ENCODE peak calls at places on chromosome 15, in seven cellular contexts. E is K562, I is A549, O is IMR-90, R is GM12878, K is HepG2, G is HCT116. B is an unnamed sample.

GRCh38 chr15:63764912-63765311 is 68.8 kb downstream of the HERC1 start:
- DNase-seq in E (no peak), I (no peak), O (no peak), R (no peak), K (no peak), G (no peak), B (no peak)

GRCh38 chr15:38254065-38254883 is 1.6 kb downstream of the SPRED1 start:
- DNase-seq in E (peak), I (peak), O (peak), R (peak), K (peak), G (peak), B (no peak)

GRCh38 chr15:73560501-73561117 is 72.6 kb downstream of the NPTN start:
- DNase-seq in E (peak), I (peak), O (peak), R (peak), K (peak), G (peak), B (no peak)

GRCh38 chr15:27249046-27249722 is 278.2 kb downstream of the GABRG3 start:
- DNase-seq in E (no peak), I (no peak), O (no peak), R (no peak), K (no peak), G (no peak), B (no peak)

GRCh38 chr15:63025460-63025859 is 17.1 kb upstream of the TPM1 start:
- DNase-seq in E (peak), I (no peak), O (no peak), R (no peak), K (no peak), G (no peak), B (no peak)

GRCh38 chr15:38053786-38054185 is 119.3 kb downstream of the TMCO5A start:
- DNase-seq in E (no peak), I (no peak), O (peak), R (no peak), K (no peak), G (no peak), B (no peak)

GRCh38 chr15:94196536-94196935 is 34.8 kb upstream of the MCTP2 start:
- DNase-seq in E (no peak), I (no peak), O (peak), R (no peak), K (no peak), G (no peak), B (no peak)

GRCh38 chr15:20349774-20350498 is 191.7 kb downstream of the GOLGA6L6 start:
- DNase-seq in E (no peak), I (no peak), O (no peak), R (no peak), K (no peak), G (no peak), B (no peak)

GRCh38 chr15:20358066-20358780 is 183.4 kb downstream of the GOLGA6L6 start:
- DNase-seq in E (no peak), I (no peak), O (no peak), R (no peak), K (no peak), G (no peak), B (no peak)

GRCh38 chr15:62904041-62904440 is 138.5 kb upstream of the TPM1 start:
- DNase-seq in E (no peak), I (no peak), O (no peak), R (no peak), K (no peak), G (no peak), B (no peak)

GRCh38 chr15:62848631-62849050 is 193.9 kb upstream of the TPM1 start:
- DNase-seq in E (no peak), I (no peak), O (peak), R (no peak), K (peak), G (no peak), B (peak)

GRCh38 chr15:65338823-65339222 is 34.3 kb downstream of the RNU5B-1 start:
- DNase-seq in E (no peak), I (no peak), O (no peak), R (no peak), K (no peak), G (no peak), B (no peak)
- TF ChIP-seq CEBPB in E (no peak), I (no peak), O (no peak), R (no peak), K (no peak), G (no peak), B (no peak)

GRCh38 chr15:68796576-68796975 is 24.1 kb downstream of the ANP32A start:
- DNase-seq in E (no peak), I (no peak), O (no peak), R (no peak), K (no peak), G (no peak), B (no peak)

GRCh38 chr15:68794307-68794706 is 26.4 kb downstream of the ANP32A start:
- DNase-seq in E (no peak), I (no peak), O (no peak), R (peak), K (no peak), G (no peak), B (no peak)

GRCh38 chr15:68793776-68794175 is 26.9 kb downstream of the ANP32A start:
- DNase-seq in E (no peak), I (no peak), O (no peak), R (no peak), K (no peak), G (no peak), B (no peak)

GRCh38 chr15:68794869-68795268 is 25.8 kb downstream of the ANP32A start:
- DNase-seq in E (no peak), I (no peak), O (no peak), R (no peak), K (peak), G (no peak), B (no peak)

DNA sequence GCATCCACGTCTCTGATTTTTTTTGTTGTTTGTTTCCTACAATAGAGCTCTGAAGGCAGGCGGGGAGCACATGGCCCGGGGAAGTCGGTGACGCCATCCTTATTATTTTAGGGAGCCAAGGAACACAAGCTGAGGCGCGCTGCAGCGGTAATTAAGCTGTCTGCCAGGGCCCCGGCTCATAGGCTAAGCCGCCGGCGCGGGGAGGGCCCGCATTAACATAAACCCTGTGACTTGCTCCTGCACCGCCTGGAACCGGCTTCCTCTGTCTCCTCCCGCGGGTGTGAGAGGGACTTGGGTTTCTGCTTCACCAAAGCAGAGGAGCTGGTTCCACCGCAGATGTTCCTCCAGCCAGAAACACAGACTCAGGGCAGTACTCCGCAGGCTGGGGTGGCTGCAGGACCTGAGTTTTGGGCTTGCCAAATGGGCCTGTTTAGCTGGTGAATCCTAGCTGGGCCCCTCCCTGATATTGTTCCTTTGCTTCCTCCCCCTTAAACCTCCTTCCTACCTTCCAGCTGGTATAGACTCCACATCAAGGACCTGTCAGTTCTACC is 25.3 kb downstream of the ANP32A start:
- DNase-seq in E (no peak), I (no peak), O (peak), R (no peak), K (no peak), G (no peak), B (peak)
- TF ChIP-seq CEBPB in E (no peak), I (no peak), O (no peak), R (no peak), K (no peak), G (no peak), B (no peak)

GRCh38 chr15:79380755-79381499 is 51.2 kb upstream of the MINAR1 start:
- DNase-seq in E (peak), I (peak), O (peak), R (peak), K (peak), G (peak), B (peak)
- TF ChIP-seq CEBPB in E (peak), I (no peak), O (no peak), R (no peak), K (no peak), G (no peak), B (no peak)

DNA sequence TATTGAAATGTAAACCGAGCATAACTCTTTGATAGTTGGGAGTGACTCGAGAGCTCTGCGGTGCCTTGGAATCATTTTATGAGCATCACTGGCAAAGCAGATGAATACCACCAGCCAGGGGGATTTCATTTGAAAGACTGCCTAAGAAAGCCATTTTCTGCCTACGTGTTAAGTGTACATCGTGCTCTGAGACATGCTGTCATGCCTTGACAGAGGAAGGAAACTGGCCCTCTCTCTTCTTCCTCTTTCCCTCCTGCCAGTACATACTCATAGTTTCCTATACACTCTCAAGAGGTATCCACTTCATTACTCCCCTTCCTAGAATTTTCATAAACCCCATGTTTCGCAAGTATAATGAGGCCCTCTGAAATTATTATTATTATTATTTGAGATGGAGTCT is 8.8 kb downstream of the BCL2A1 start:
- DNase-seq in E (no peak), I (no peak), O (no peak), R (no peak), K (no peak), G (no peak), B (no peak)
- TF ChIP-seq CEBPB in E (no peak), I (no peak), O (no peak), R (no peak), K (no peak), G (no peak), B (no peak)

GRCh38 chr15:75098371-75098770 is 75.0 kb downstream of the PPCDC start:
- DNase-seq in E (no peak), I (no peak), O (no peak), R (no peak), K (no peak), G (no peak), B (no peak)
- TF ChIP-seq CEBPB in E (no peak), I (no peak), O (no peak), R (no peak), K (no peak), G (no peak), B (no peak)

GRCh38 chr15:101664303-101664913 is 12.2 kb upstream of the TM2D3 start:
- DNase-seq in E (peak), I (peak), O (no peak), R (no peak), K (peak), G (no peak), B (no peak)
- TF ChIP-seq CEBPB in E (no peak), I (no peak), O (no peak), R (no peak), K (no peak), G (no peak), B (no peak)

GRCh38 chr15:45714501-45715488 is 80.0 kb downstream of the SQOR start:
- DNase-seq in E (peak), I (no peak), O (peak), R (no peak), K (peak), G (peak), B (peak)

GRCh38 chr15:45719490-45719889 is 84.7 kb downstream of the SQOR start:
- DNase-seq in E (no peak), I (no peak), O (peak), R (no peak), K (no peak), G (no peak), B (no peak)

GRCh38 chr15:45710657-45711056 is 75.8 kb downstream of the SQOR start:
- DNase-seq in E (no peak), I (no peak), O (no peak), R (no peak), K (no peak), G (no peak), B (no peak)

GRCh38 chr15:45720183-45720582 is 85.4 kb downstream of the SQOR start:
- DNase-seq in E (no peak), I (no peak), O (no peak), R (no peak), K (no peak), G (no peak), B (no peak)

GRCh38 chr15:45715528-45715927 is 80.7 kb downstream of the SQOR start:
- DNase-seq in E (no peak), I (no peak), O (peak), R (no peak), K (no peak), G (no peak), B (no peak)
- TF ChIP-seq CEBPB in E (no peak), I (no peak), O (no peak), R (no peak), K (no peak), G (no peak), B (no peak)

B was measured in H1.